ENCODE peak calls at places on chromosomes 4 and X, in six cellular contexts. O is NCI-H146, H is epithelial cell of proximal tubule, N is glomerular endothelial cell, S is GM10248, A is left cardiac atrium. C is an unnamed sample.

GRCh38 chr4:108937066-108937465 is 174.2 kb upstream of the ETNPPL start:
- DNase-seq in O (no peak), H (no peak), N (no peak), S (no peak), A (no peak), C (no peak)

GRCh38 chr4:148056879-148057278 is 325.0 kb downstream of the ARHGAP10 start:
- DNase-seq in O (no peak), H (no peak), N (no peak), S (peak; percentile 57), A (peak; percentile 66), C (peak; percentile 17)

GRCh38 chr4:92497141-92497540 is 193.4 kb downstream of the GRID2 start:
- DNase-seq in O (no peak), H (no peak), N (no peak), S (no peak), A (no peak), C (no peak)

GRCh38 chrX:71111141-71111843 is at the start of gene IL2RG:
- DNase-seq in O (peak; percentile 28), H (no peak), N (no peak), S (peak; percentile 75), A (no peak), C (no peak)

GRCh38 chrX:121307441-121307840 is 260.0 kb downstream of the GLUD2 start:
- DNase-seq in O (no peak), H (no peak), N (no peak), S (peak; percentile 10), A (no peak), C (no peak)

GRCh38 chr4:109826719-109827118 is 1.1 kb upstream of the RRH start:
- DNase-seq in O (no peak), H (no peak), N (no peak), S (peak; percentile 18), A (no peak), C (no peak)

GRCh38 chrX:19893722-19894121 is 6.3 kb upstream of the SH3KBP1 start:
- DNase-seq in O (no peak), H (peak; percentile 31), N (no peak), S (no peak), A (no peak), C (no peak)

GRCh38 chrX:9144643-9145290 is 110.8 kb upstream of the FAM9B start:
- DNase-seq in O (no peak), H (no peak), N (no peak), S (no peak), A (no peak), C (no peak)

GRCh38 chr4:40401646-40402045 is 66.5 kb downstream of the CHRNA9 start:
- DNase-seq in O (no peak), H (no peak), N (no peak), S (no peak), A (no peak), C (no peak)

GRCh38 chr4:22385615-22386014 is 130.3 kb downstream of the ADGRA3 start:
- DNase-seq in O (no peak), H (no peak), N (peak; percentile 7), S (no peak), A (no peak), C (no peak)

GRCh38 chr4:88481557-88481956 is 24.6 kb downstream of the HERC5 start:
- DNase-seq in O (no peak), H (no peak), N (no peak), S (no peak), A (no peak), C (no peak)

GRCh38 chr4:30840571-30840970 is 120.4 kb downstream of the PCDH7 start:
- DNase-seq in O (no peak), H (no peak), N (no peak), S (no peak), A (no peak), C (no peak)

GRCh38 chr4:139153411-139154133 is 23.4 kb downstream of the ELF2 start:
- DNase-seq in O (peak; percentile 0), H (no peak), N (no peak), S (no peak), A (no peak), C (no peak)

GRCh38 chr4:147830987-147831386 is 99.1 kb downstream of the ARHGAP10 start:
- DNase-seq in O (no peak), H (no peak), N (no peak), S (no peak), A (no peak), C (no peak)

GRCh38 chrX:50691820-50692219 is 122.2 kb downstream of the SHROOM4 start:
- DNase-seq in O (peak; percentile 22), H (no peak), N (no peak), S (peak; percentile 34), A (no peak), C (peak; percentile 33)

GRCh38 chr4:8908206-8908893 is 36.7 kb upstream of the HMX1 start:
- DNase-seq in O (no peak), H (no peak), N (no peak), S (no peak), A (no peak), C (no peak)

GRCh38 chr4:23686169-23686903 is 203.5 kb downstream of the PPARGC1A start:
- DNase-seq in O (no peak), H (no peak), N (no peak), S (no peak), A (no peak), C (peak; percentile 34)

GRCh38 chr4:52203351-52203750 is 152.2 kb downstream of the SPATA18 start:
- DNase-seq in O (no peak), H (no peak), N (no peak), S (no peak), A (no peak), C (no peak)

GRCh38 chrX:19760841-19761512 is 126.4 kb downstream of the SH3KBP1 start:
- DNase-seq in O (no peak), H (peak; percentile 36), N (no peak), S (no peak), A (no peak), C (no peak)

GRCh38 chr4:8540072-8540471 is 40.1 kb upstream of the GPR78 start:
- DNase-seq in O (no peak), H (no peak), N (no peak), S (no peak), A (no peak), C (no peak)

GRCh38 chr4:186554890-186555827 is at the start of gene MTNR1A:
- DNase-seq in O (no peak), H (no peak), N (no peak), S (no peak), A (no peak), C (peak; percentile 25)

GRCh38 chr4:100872811-100873210 is 355.0 kb upstream of the EMCN start:
- DNase-seq in O (no peak), H (no peak), N (no peak), S (no peak), A (no peak), C (no peak)

GRCh38 chr4:54092405-54092759 is 7.6 kb upstream of the GSX2 start:
- DNase-seq in O (no peak), H (no peak), N (no peak), S (no peak), A (no peak), C (no peak)

GRCh38 chrX:139967300-139967699 is 2.0 kb upstream of the CXorf66 start:
- DNase-seq in O (no peak), H (no peak), N (no peak), S (peak; percentile 22), A (no peak), C (no peak)

GRCh38 chr4:168502886-168503285 is 6.0 kb downstream of the PALLD start:
- DNase-seq in O (no peak), H (no peak), N (no peak), S (no peak), A (no peak), C (no peak)

C was measured in NCI-H1417.